ENCODE peak calls at places on chromosomes 1 and 21, in five cellular contexts. Y, C, K, U and Z are unnamed samples.

GRCh38 chr1:116764466-116764896 is 10.3 kb downstream of the CD2 start:
- DNase-seq in Y (no peak), C (no peak), K (no peak), U (no peak), Z (no peak)

GRCh38 chr21:35159881-35160280 is 110.8 kb upstream of the RUNX1 start:
- DNase-seq in Y (peak; percentile 66), C (no peak), K (peak; percentile 10), U (no peak), Z (no peak)

GRCh38 chr1:51990478-51990965 is at the start of gene RAB3B:
- DNase-seq in Y (peak; percentile 64), C (peak; percentile 70), K (peak; percentile 70), U (peak; percentile 95), Z (peak; percentile 51)

GRCh38 chr1:171805395-171806115 is 24.1 kb downstream of the METTL13 start:
- DNase-seq in Y (no peak), C (no peak), K (no peak), U (no peak), Z (no peak)

GRCh38 chr1:160618763-160619274 is 28.0 kb downstream of the SLAMF1 start:
- DNase-seq in Y (no peak), C (no peak), K (peak; percentile 31), U (peak; percentile 45), Z (peak; percentile 23)

GRCh38 chr1:59126361-59126760 is 170.5 kb upstream of the FGGY start:
- DNase-seq in Y (peak; percentile 55), C (no peak), K (no peak), U (no peak), Z (no peak)

GRCh38 chr1:89126234-89126580 is 293 bp upstream of the GBP2 start:
- DNase-seq in Y (no peak), C (no peak), K (no peak), U (no peak), Z (no peak)

GRCh38 chr1:173276922-173277800 is 70.0 kb upstream of the TNFSF4 start:
- DNase-seq in Y (no peak), C (no peak), K (no peak), U (no peak), Z (no peak)

GRCh38 chr1:7535016-7535415 is 236.1 kb upstream of the VAMP3 start:
- DNase-seq in Y (no peak), C (no peak), K (no peak), U (no peak), Z (no peak)

GRCh38 chr1:86753700-86754099 is 49.3 kb downstream of the SH3GLB1 start:
- DNase-seq in Y (peak; percentile 10), C (no peak), K (no peak), U (no peak), Z (peak; percentile 21)

GRCh38 chr21:44880762-44881585 is 7.5 kb upstream of the PTTG1IP start:
- DNase-seq in Y (peak; percentile 71), C (no peak), K (no peak), U (no peak), Z (no peak)

GRCh38 chr1:234535763-234536515 is 57.0 kb upstream of the TARBP1 start:
- DNase-seq in Y (peak; percentile 70), C (no peak), K (no peak), U (no peak), Z (no peak)

GRCh38 chr1:8903908-8904650 is 25.6 kb upstream of the ENO1 start:
- DNase-seq in Y (peak; percentile 96), C (no peak), K (peak; percentile 70), U (no peak), Z (no peak)

GRCh38 chr1:8816831-8817412 is 518 bp downstream of the RERE start:
- DNase-seq in Y (no peak), C (no peak), K (no peak), U (no peak), Z (no peak)

GRCh38 chr1:215567491-215568286 is 585 bp downstream of the KCTD3 start:
- DNase-seq in Y (peak; percentile 46), C (no peak), K (peak; percentile 65), U (peak; percentile 53), Z (no peak)

GRCh38 chr1:150574260-150575071 is 4.9 kb downstream of the MCL1 start:
- DNase-seq in Y (no peak), C (no peak), K (no peak), U (no peak), Z (no peak)

GRCh38 chr1:201769966-201770365 is 59.0 kb upstream of the IPO9 start:
- DNase-seq in Y (peak; percentile 81), C (no peak), K (no peak), U (no peak), Z (no peak)

GRCh38 chr1:32948905-32949304 is 15.7 kb downstream of the RNF19B start:
- DNase-seq in Y (no peak), C (no peak), K (peak; percentile 29), U (no peak), Z (no peak)

GRCh38 chr1:172172267-172172880 is 248.1 kb upstream of the C1orf105 start:
- DNase-seq in Y (peak; percentile 62), C (no peak), K (no peak), U (no peak), Z (no peak)

GRCh38 chr1:178572604-178573003 is 59.7 kb downstream of the TEX35 start:
- DNase-seq in Y (no peak), C (no peak), K (no peak), U (no peak), Z (no peak)

GRCh38 chr1:177181280-177181630 is 10.5 kb downstream of the BRINP2 start:
- DNase-seq in Y (no peak), C (no peak), K (no peak), U (no peak), Z (no peak)

GRCh38 chr1:3217096-3217724 is 148.2 kb downstream of the PRDM16 start:
- DNase-seq in Y (no peak), C (no peak), K (no peak), U (no peak), Z (no peak)

GRCh38 chr1:226569879-226570547 is 21.4 kb downstream of the STUM start:
- DNase-seq in Y (no peak), C (no peak), K (peak; percentile 70), U (peak; percentile 80), Z (peak; percentile 27)

GRCh38 chr1:116987256-116987555 is 14.4 kb upstream of the CD101 start:
- DNase-seq in Y (no peak), C (no peak), K (no peak), U (no peak), Z (no peak)

GRCh38 chr1:244186372-244186771 is 135.3 kb downstream of the ZBTB18 start:
- DNase-seq in Y (no peak), C (no peak), K (no peak), U (no peak), Z (no peak)

GRCh38 chr1:168202941-168203654 is 22.7 kb upstream of the SFT2D2 start:
- DNase-seq in Y (peak; percentile 81), C (no peak), K (no peak), U (no peak), Z (no peak)

GRCh38 chr1:161498646-161499045 is 6.6 kb upstream of the FCGR2A start:
- DNase-seq in Y (no peak), C (no peak), K (no peak), U (no peak), Z (no peak)

GRCh38 chr1:66930823-66931174 is 6.0 kb downstream of the MIER1 start:
- DNase-seq in Y (no peak), C (no peak), K (no peak), U (no peak), Z (no peak)

GRCh38 chr1:66929691-66929998 is 4.9 kb downstream of the MIER1 start:
- DNase-seq in Y (no peak), C (no peak), K (no peak), U (no peak), Z (no peak)

GRCh38 chr1:66927528-66927927 is 2.7 kb downstream of the MIER1 start:
- DNase-seq in Y (no peak), C (no peak), K (no peak), U (no peak), Z (no peak)

GRCh38 chr1:66929999-66930822 is 5.4 kb downstream of the MIER1 start:
- DNase-seq in Y (peak; percentile 89), C (peak; percentile 84), K (peak; percentile 32), U (peak; percentile 88), Z (peak; percentile 84)

DNA sequence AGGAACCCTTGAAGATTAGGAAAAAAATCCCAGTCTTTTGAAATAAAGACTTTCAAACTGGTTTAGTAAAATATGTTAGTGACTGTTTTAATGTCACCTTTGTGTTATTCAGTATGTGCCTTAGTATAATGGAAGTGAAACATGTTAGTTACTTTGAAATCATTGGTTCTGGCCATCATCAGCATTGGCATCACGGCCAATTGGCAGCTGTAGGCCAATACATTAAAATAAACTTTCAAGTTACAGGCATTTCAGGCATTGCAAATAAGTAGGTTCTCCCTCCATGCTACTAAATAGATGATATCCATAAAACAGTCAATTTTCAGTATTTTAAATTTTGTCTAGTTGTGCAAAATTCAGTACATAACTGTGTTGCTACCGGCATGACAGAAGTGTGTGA is 4.5 kb downstream of the MIER1 start:
- DNase-seq in Y (no peak), C (no peak), K (no peak), U (no peak), Z (no peak)
- TF ChIP-seq CEBPB in Y (no peak), C (no peak), K (no peak), U (no peak), Z (no peak)

GRCh38 chr1:163069655-163070277 is 605 bp downstream of the RGS4 start:
- DNase-seq in Y (no peak), C (no peak), K (no peak), U (no peak), Z (no peak)

GRCh38 chr1:163066168-163066567 is 3.0 kb upstream of the RGS4 start:
- DNase-seq in Y (no peak), C (no peak), K (no peak), U (no peak), Z (no peak)

GRCh38 chr1:163069142-163069541 is at the start of gene RGS4:
- DNase-seq in Y (peak; percentile 98), C (peak; percentile 81), K (no peak), U (no peak), Z (peak; percentile 54)

GRCh38 chr1:163066686-163067085 is 2.5 kb upstream of the RGS4 start:
- DNase-seq in Y (no peak), C (no peak), K (no peak), U (no peak), Z (no peak)

GRCh38 chr1:163068716-163069115 is 445 bp upstream of the RGS4 start:
- DNase-seq in Y (peak; percentile 16), C (no peak), K (no peak), U (no peak), Z (no peak)
- TF ChIP-seq CEBPB in Y (no peak), C (no peak), K (no peak), U (no peak), Z (no peak)

DNA sequence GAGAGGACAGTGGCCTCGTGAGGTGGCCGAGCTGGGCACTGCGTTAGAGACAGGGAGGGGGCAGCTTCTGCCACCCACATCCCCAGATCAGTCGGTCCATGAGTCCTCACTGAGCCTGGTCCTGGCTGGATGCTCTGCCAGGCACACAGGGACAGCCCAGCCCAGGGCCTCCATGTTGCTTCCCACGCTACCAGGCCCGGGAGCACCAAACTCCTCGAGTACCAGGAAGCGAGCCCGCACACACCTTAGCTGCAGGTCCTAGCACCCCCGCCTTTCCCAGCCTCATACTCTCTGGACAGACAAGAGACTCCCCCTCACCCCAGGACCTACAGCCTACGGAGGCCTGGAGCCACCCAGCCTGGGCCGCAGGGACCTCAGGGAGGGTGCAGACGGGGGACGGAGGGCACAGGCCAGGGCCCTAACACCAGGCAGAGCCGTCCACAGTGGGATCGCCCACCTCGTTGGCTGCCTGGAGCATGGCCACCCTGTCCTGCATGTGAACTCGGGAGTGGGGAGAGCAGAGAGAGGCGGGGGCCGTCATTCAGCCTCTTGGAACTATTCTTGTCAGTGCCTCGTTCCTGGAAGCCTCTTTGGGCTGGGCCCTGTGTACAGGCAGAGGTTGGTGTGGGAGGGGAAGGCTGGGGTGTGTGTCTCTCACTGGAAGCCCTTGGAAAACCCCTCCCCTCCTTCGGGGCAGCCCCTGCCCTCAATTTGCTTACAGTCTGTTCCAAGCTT is 90.9 kb upstream of the RUNX3 start:
- DNase-seq in Y (no peak), C (no peak), K (no peak), U (no peak), Z (no peak)
- TF ChIP-seq CEBPB in Y (no peak), C (no peak), K (no peak), U (no peak), Z (no peak)

GRCh38 chr21:42624095-42624830 is 29.2 kb upstream of the PDE9A start:
- DNase-seq in Y (no peak), C (no peak), K (no peak), U (no peak), Z (no peak)
- TF ChIP-seq CEBPB in Y (no peak), C (no peak), K (no peak), U (no peak), Z (no peak)